ENCODE peak calls at places on chromosomes 7 and 10, in four cellular contexts. O is cardiac muscle cell; T is activated CD4-positive, alpha-beta T cell treated with anti-CD3 and anti-CD28 coated beads, Interleukin-2, amount 10 ng/mL, durations not matched to agents 7 days and 5 days; N is anterior cingulate cortex. F is an unnamed sample.

GRCh38 chr10:110680473-110681020 is 36.4 kb downstream of the RBM20 start:
- DNase-seq in O (no peak), T (no peak), N (no peak), F (no peak)

GRCh38 chr7:73567701-73568685 is 10.4 kb downstream of the TBL2 start:
- DNase-seq in O (peak), T (no peak), N (no peak), F (no peak)

GRCh38 chr7:115879171-115879570 is 151.4 kb downstream of the TFEC start:
- DNase-seq in O (no peak), T (no peak), N (no peak), F (no peak)

GRCh38 chr10:65618125-65618524 is 1307.7 kb upstream of the LRRTM3 start:
- DNase-seq in O (peak), T (no peak), N (no peak), F (no peak)

GRCh38 chr10:132106431-132106830 is 40.7 kb downstream of the JAKMIP3 start:
- DNase-seq in O (no peak), T (no peak), N (no peak), F (no peak)

GRCh38 chr10:12556057-12556456 is 206.7 kb downstream of the CAMK1D start:
- DNase-seq in O (no peak), T (no peak), N (no peak), F (no peak)

GRCh38 chr7:129767120-129768011 is 155.8 kb downstream of the NRF1 start:
- DNase-seq in O (no peak), T (no peak), N (no peak), F (no peak)

GRCh38 chr7:149043936-149044335 is 15.6 kb upstream of the PDIA4 start:
- DNase-seq in O (no peak), T (no peak), N (no peak), F (no peak)

GRCh38 chr10:43076311-43076875 is 476 bp upstream of the RET start:
- DNase-seq in O (no peak), T (no peak), N (no peak), F (no peak)

GRCh38 chr10:79203833-79204232 is 135.1 kb downstream of the ZMIZ1 start:
- DNase-seq in O (no peak), T (no peak), N (no peak), F (no peak)

GRCh38 chr10:77602913-77603528 is 34.6 kb downstream of the KCNMA1 start:
- DNase-seq in O (no peak), T (no peak), N (no peak), F (no peak)

GRCh38 chr7:119964065-119964464 is 308.9 kb upstream of the KCND2 start:
- DNase-seq in O (no peak), T (no peak), N (no peak), F (no peak)

GRCh38 chr10:120719333-120719732 is 131.8 kb upstream of the WDR11 start:
- DNase-seq in O (no peak), T (no peak), N (no peak), F (no peak)

GRCh38 chr7:25775999-25776736 is 375.8 kb upstream of the NFE2L3 start:
- DNase-seq in O (no peak), T (no peak), N (no peak), F (no peak)

GRCh38 chr7:18607025-18607424 is 111.5 kb downstream of the HDAC9 start:
- DNase-seq in O (no peak), T (no peak), N (no peak), F (peak)

GRCh38 chr7:143459359-143459758 is 16.1 kb downstream of the TAS2R60 start:
- DNase-seq in O (no peak), T (no peak), N (no peak), F (no peak)

GRCh38 chr7:88111136-88111748 is 108.6 kb downstream of the SRI start:
- DNase-seq in O (peak), T (no peak), N (no peak), F (peak)

GRCh38 chr10:60962946-60963345 is 19.0 kb upstream of the RHOBTB1 start:
- DNase-seq in O (peak), T (no peak), N (no peak), F (no peak)

GRCh38 chr7:100490483-100491191 is 6.9 kb downstream of the NYAP1 start:
- DNase-seq in O (no peak), T (no peak), N (no peak), F (no peak)

GRCh38 chr7:26440993-26441636 is 149.5 kb downstream of the SNX10 start:
- DNase-seq in O (no peak), T (no peak), N (no peak), F (no peak)

GRCh38 chr10:52729259-52730104 is 43.1 kb downstream of the MBL2 start:
- DNase-seq in O (peak), T (no peak), N (no peak), F (peak)

GRCh38 chr7:129160161-129160911 is 15.8 kb downstream of the TSPAN33 start:
- DNase-seq in O (no peak), T (no peak), N (no peak), F (no peak)

GRCh38 chr7:20329389-20330175 is 1.1 kb upstream of the ITGB8 start:
- DNase-seq in O (peak), T (no peak), N (peak), F (peak)

GRCh38 chr10:34426041-34426440 is 389.1 kb downstream of the PARD3 start:
- DNase-seq in O (no peak), T (no peak), N (no peak), F (no peak)

GRCh38 chr10:12375076-12375504 is 25.7 kb downstream of the CAMK1D start:
- DNase-seq in O (no peak), T (no peak), N (no peak), F (no peak)

GRCh38 chr7:120052884-120053382 is 220.0 kb upstream of the KCND2 start:
- DNase-seq in O (peak), T (no peak), N (no peak), F (peak)

F was measured in RWPE1.